ENCODE peak calls at places on chromosomes 1 and 21, in seven cellular contexts. H, K, B, J, D, N and Q are unnamed samples.

GRCh38 chr21:31555741-31556191 is 103.7 kb upstream of the SOD1 start:
- DNase-seq in H (no peak), K (no peak), B (no peak), J (no peak), D (no peak), N (peak; percentile 54), Q (peak; percentile 43)

GRCh38 chr1:26922201-26922729 is 722 bp downstream of the NUDC start:
- DNase-seq in H (no peak), K (no peak), B (no peak), J (peak; percentile 62), D (no peak), N (no peak), Q (no peak)

GRCh38 chr1:53783056-53783455 is 44.1 kb upstream of the GLIS1 start:
- DNase-seq in H (no peak), K (no peak), B (no peak), J (no peak), D (no peak), N (no peak), Q (no peak)

GRCh38 chr21:41164981-41165650 is 2.8 kb upstream of the BACE2 start:
- DNase-seq in H (no peak), K (no peak), B (peak; percentile 5), J (no peak), D (no peak), N (no peak), Q (no peak)

GRCh38 chr1:98054786-98055185 is 134.0 kb upstream of the DPYD start:
- DNase-seq in H (no peak), K (no peak), B (no peak), J (no peak), D (no peak), N (no peak), Q (no peak)

GRCh38 chr1:97913506-97913905 is 7.3 kb downstream of the DPYD start:
- DNase-seq in H (no peak), K (no peak), B (no peak), J (no peak), D (no peak), N (no peak), Q (no peak)

GRCh38 chr1:149888999-149889289 is 10.4 kb upstream of the BOLA1 start:
- DNase-seq in H (no peak), K (no peak), B (no peak), J (peak; percentile 50), D (no peak), N (no peak), Q (no peak)

GRCh38 chr1:244163861-244164562 is 112.9 kb downstream of the ZBTB18 start:
- DNase-seq in H (peak; percentile 83), K (no peak), B (no peak), J (no peak), D (no peak), N (no peak), Q (no peak)

GRCh38 chr1:28309702-28310101 is 19.1 kb upstream of the MED18 start:
- DNase-seq in H (no peak), K (no peak), B (no peak), J (no peak), D (no peak), N (no peak), Q (no peak)

GRCh38 chr1:23646571-23646970 is 45.0 kb upstream of the RPL11 start:
- DNase-seq in H (no peak), K (no peak), B (no peak), J (no peak), D (no peak), N (no peak), Q (no peak)

GRCh38 chr1:94828251-94828650 is 8.1 kb downstream of the SLC44A3 start:
- DNase-seq in H (no peak), K (no peak), B (no peak), J (no peak), D (no peak), N (no peak), Q (no peak)

GRCh38 chr1:229268505-229268904 is 2.4 kb upstream of the RAB4A start:
- DNase-seq in H (no peak), K (no peak), B (no peak), J (no peak), D (no peak), N (no peak), Q (no peak)

GRCh38 chr1:61241864-61242472 is 159.6 kb downstream of the NFIA start:
- DNase-seq in H (no peak), K (no peak), B (no peak), J (no peak), D (no peak), N (no peak), Q (no peak)

GRCh38 chr1:193322218-193322617 is 135.8 kb upstream of the B3GALT2 start:
- DNase-seq in H (peak; percentile 22), K (no peak), B (no peak), J (no peak), D (no peak), N (no peak), Q (no peak)

GRCh38 chr1:214224605-214225354 is 56.2 kb upstream of the SMYD2 start:
- DNase-seq in H (no peak), K (no peak), B (no peak), J (no peak), D (no peak), N (peak; percentile 54), Q (no peak)

GRCh38 chr1:209590405-209590804 is 6.9 kb downstream of the CAMK1G start:
- DNase-seq in H (no peak), K (peak; percentile 73), B (peak; percentile 19), J (peak; percentile 24), D (no peak), N (peak; percentile 52), Q (peak; percentile 54)

GRCh38 chr21:44995257-44995941 is 55.6 kb downstream of the SLX9 start:
- DNase-seq in H (no peak), K (no peak), B (no peak), J (no peak), D (no peak), N (no peak), Q (no peak)

GRCh38 chr1:227896710-227897655 is 50.7 kb downstream of the WNT9A start:
- DNase-seq in H (no peak), K (no peak), B (no peak), J (no peak), D (no peak), N (peak; percentile 33), Q (peak; percentile 4)

GRCh38 chr1:188642585-188643168 is 1813.9 kb downstream of the PLA2G4A start:
- DNase-seq in H (no peak), K (no peak), B (no peak), J (no peak), D (no peak), N (no peak), Q (no peak)

GRCh38 chr1:230898144-230898543 is 29.8 kb upstream of the C1orf198 start:
- DNase-seq in H (no peak), K (no peak), B (no peak), J (no peak), D (no peak), N (no peak), Q (no peak)

GRCh38 chr21:29077651-29078090 is 4.2 kb upstream of the CCT8 start:
- DNase-seq in H (no peak), K (no peak), B (no peak), J (no peak), D (peak; percentile 45), N (no peak), Q (no peak)
- TF ChIP-seq SP1 in H (no peak), K (no peak), B (no peak), J (no peak), D (no peak), N (no peak), Q (no peak)

GRCh38 chr1:203278087-203278884 is 27.0 kb upstream of the BTG2 start:
- DNase-seq in H (no peak), K (no peak), B (no peak), J (peak; percentile 62), D (no peak), N (peak; percentile 55), Q (no peak)
- TF ChIP-seq SP1 in H (no peak), K (no peak), B (no peak), J (no peak), D (no peak), N (no peak), Q (no peak)

GRCh38 chr1:167199656-167200055 is 21.0 kb upstream of the POU2F1 start:
- DNase-seq in H (no peak), K (no peak), B (no peak), J (no peak), D (no peak), N (no peak), Q (no peak)

GRCh38 chr1:167198518-167199133 is 22.1 kb upstream of the POU2F1 start:
- DNase-seq in H (no peak), K (no peak), B (no peak), J (no peak), D (no peak), N (no peak), Q (no peak)

GRCh38 chr1:167200272-167200671 is 20.4 kb upstream of the POU2F1 start:
- DNase-seq in H (no peak), K (no peak), B (no peak), J (no peak), D (no peak), N (no peak), Q (no peak)

GRCh38 chr1:167200749-167201148 is 19.9 kb upstream of the POU2F1 start:
- DNase-seq in H (no peak), K (no peak), B (no peak), J (no peak), D (no peak), N (no peak), Q (no peak)

DNA sequence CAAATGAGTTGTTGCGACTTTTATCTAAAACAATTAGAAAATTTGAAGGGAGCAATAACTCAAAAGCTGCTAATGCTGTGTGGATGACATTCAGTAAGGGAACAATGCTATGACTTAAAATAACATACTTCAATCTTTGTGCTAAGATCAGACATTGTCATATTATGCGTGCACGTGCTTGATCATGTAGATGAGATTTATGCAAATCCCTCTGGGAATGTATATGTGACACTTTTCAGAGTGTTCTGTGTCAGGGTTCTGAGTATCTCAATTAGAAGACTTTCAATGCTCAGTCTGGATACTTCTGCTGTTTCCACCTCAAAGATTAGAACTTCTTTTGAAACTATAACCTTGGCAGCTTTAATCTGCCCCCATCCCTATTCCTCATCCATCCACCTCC is 18.6 kb upstream of the POU2F1 start:
- DNase-seq in H (no peak), K (no peak), B (no peak), J (no peak), D (no peak), N (no peak), Q (no peak)
- TF ChIP-seq SP1 in H (no peak), K (no peak), B (no peak), J (no peak), D (no peak), N (no peak), Q (no peak)

DNA sequence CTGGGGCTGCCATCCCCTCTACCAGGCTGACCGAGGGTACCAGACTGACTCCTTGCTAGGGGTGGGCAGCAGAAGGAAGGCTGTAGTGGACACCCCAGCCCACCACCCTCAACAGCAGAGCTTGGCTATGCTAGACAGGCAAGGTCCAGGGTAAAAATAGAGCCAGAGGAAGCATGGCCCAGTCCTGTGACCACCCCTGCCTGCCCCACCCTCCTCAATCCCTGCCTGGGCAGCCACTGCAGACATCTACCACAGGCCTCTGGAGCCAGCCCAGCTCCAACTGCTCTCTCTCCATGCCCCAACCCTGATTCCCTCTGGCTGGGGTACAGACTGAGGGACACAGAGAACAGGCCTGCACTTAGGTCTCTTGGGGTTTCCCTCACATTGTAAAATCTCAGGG is 1.7 kb downstream of the S100A1 start:
- DNase-seq in H (no peak), K (no peak), B (no peak), J (no peak), D (no peak), N (no peak), Q (no peak)
- TF ChIP-seq SP1 in H (no peak), K (no peak), B (no peak), J (no peak), D (no peak), N (no peak), Q (no peak)